ENCODE peak calls at places on chromosomes 16 and 17, in six cellular contexts. E is MM.1S, I is PC-3, C is HCT116, F is neural progenitor cell, P is GM23338. K is an unnamed sample.

GRCh38 chr16:24875466-24875865 is 29.7 kb downstream of the SLC5A11 start:
- DNase-seq in F (no peak), C (no peak), P (no peak), I (no peak), E (no peak), K (no peak)

GRCh38 chr16:27449434-27450188 is 47.6 kb downstream of the IL21R start:
- DNase-seq in F (no peak), P (no peak), C (no peak), E (no peak), I (no peak), K (no peak)

GRCh38 chr17:77282524-77283515 is 142.1 kb downstream of the SEC14L1 start:
- DNase-seq in F (peak), E (no peak), P (no peak), C (no peak), I (peak), K (peak)

GRCh38 chr17:7745748-7746470 is 28.4 kb downstream of the DNAH2 start:
- DNase-seq in F (no peak), I (peak), P (no peak), C (peak), E (no peak), K (peak)

GRCh38 chr16:51971184-51971583 is 575.8 kb downstream of the TOX3 start:
- DNase-seq in F (peak), C (no peak), P (peak), I (no peak), E (no peak), K (peak)

GRCh38 chr16:22420606-22421135 is 46.3 kb upstream of the CDR2 start:
- DNase-seq in E (no peak), F (no peak), C (no peak), I (no peak), P (no peak), K (no peak)

GRCh38 chr16:25151996-25152395 is 40.5 kb downstream of the LCMT1 start:
- DNase-seq in C (peak), F (no peak), I (peak), E (no peak), P (no peak), K (no peak)

GRCh38 chr17:36117505-36118382 is 14.1 kb downstream of the CCL4 start:
- DNase-seq in F (peak), P (no peak), E (no peak), C (no peak), I (no peak), K (no peak)

GRCh38 chr17:6639651-6640535 is 618 bp downstream of the KIAA0753 start:
- DNase-seq in E (peak), P (peak), I (peak), C (no peak), F (peak), K (peak)

GRCh38 chr17:2547176-2547575 is 35.5 kb upstream of the METTL16 start:
- DNase-seq in P (no peak), I (peak), F (no peak), C (no peak), E (no peak), K (peak)

GRCh38 chr17:77489239-77489897 is 348.6 kb downstream of the SEC14L1 start:
- DNase-seq in E (no peak), F (no peak), P (no peak), I (no peak), C (no peak), K (no peak)

GRCh38 chr16:50665128-50665878 is 15.8 kb downstream of the SNX20 start:
- DNase-seq in E (peak), P (peak), F (peak), I (peak), C (peak), K (peak)

GRCh38 chr17:81579821-81580321 is 27.7 kb upstream of the FAAP100 start:
- DNase-seq in F (no peak), I (no peak), P (no peak), C (no peak), E (no peak), K (no peak)

GRCh38 chr16:2170080-2170479 is 14.5 kb downstream of the TRAF7 start:
- DNase-seq in P (no peak), F (no peak), E (no peak), C (no peak), I (no peak), K (no peak)

GRCh38 chr17:59425085-59425901 is 93.8 kb downstream of the YPEL2 start:
- DNase-seq in C (no peak), P (peak), E (peak), I (no peak), F (no peak), K (peak)

GRCh38 chr17:39775075-39775474 is 37.3 kb downstream of the GRB7 start:
- DNase-seq in C (no peak), I (no peak), P (no peak), F (no peak), E (peak), K (no peak)

GRCh38 chr17:43712397-43712796 is 46.2 kb downstream of the SOST start:
- DNase-seq in F (no peak), I (no peak), C (no peak), E (no peak), P (no peak), K (no peak)

GRCh38 chr16:58329147-58329546 is 34.3 kb upstream of the PRSS54 start:
- DNase-seq in I (peak), C (no peak), P (no peak), F (no peak), E (no peak), K (no peak)

GRCh38 chr17:17648762-17649161 is 32.5 kb upstream of the RAI1 start:
- DNase-seq in P (no peak), F (no peak), E (no peak), I (no peak), C (no peak), K (peak)

GRCh38 chr17:48483471-48484131 is 47.2 kb downstream of the HOXB1 start:
- DNase-seq in F (no peak), I (peak), E (peak), P (peak), C (peak), K (peak)

DNA sequence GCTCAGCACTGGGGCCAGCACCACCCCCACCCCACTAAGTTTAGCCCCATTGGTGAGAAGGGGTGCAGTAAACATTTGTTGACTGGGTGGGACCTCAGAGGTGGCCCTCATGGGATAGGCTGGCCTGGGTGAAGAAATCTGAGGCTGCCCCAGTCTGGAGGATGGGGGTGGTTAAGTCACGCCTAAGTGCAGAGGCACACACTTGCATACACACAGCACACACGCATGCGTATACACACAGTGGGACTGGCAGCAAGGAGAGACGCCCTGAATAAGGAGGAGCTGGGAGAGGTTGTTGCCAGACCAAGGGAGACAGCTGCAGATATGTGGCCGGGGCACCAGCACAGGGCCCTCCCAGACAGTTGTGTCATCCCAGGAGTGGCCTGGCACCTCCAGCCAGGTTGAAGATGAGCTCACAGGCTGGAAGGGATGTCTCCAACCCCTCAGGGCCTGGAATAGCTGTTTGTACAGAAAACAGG is 3.0 kb upstream of the BCAR1 start:
- DNase-seq in F (no peak), E (no peak), I (peak), P (peak), C (no peak), K (peak)
- TF ChIP-seq EZH2phosphoT487 in F (no peak), E (no peak), I (no peak), P (no peak), C (no peak), K (no peak)

GRCh38 chr17:73179387-73179786 is 13.5 kb upstream of the COG1 start:
- DNase-seq in I (no peak), F (no peak), P (no peak), E (no peak), C (no peak), K (no peak)

GRCh38 chr17:73172252-73172651 is 7.4 kb downstream of the SSTR2 start:
- DNase-seq in E (no peak), F (no peak), P (no peak), C (no peak), I (no peak), K (no peak)

GRCh38 chr17:73174126-73174525 is 9.3 kb downstream of the SSTR2 start:
- DNase-seq in P (no peak), E (no peak), F (no peak), C (no peak), I (no peak), K (no peak)

GRCh38 chr17:73179878-73180277 is 13.0 kb upstream of the COG1 start:
- DNase-seq in I (no peak), E (no peak), P (no peak), C (no peak), F (no peak), K (no peak)

DNA sequence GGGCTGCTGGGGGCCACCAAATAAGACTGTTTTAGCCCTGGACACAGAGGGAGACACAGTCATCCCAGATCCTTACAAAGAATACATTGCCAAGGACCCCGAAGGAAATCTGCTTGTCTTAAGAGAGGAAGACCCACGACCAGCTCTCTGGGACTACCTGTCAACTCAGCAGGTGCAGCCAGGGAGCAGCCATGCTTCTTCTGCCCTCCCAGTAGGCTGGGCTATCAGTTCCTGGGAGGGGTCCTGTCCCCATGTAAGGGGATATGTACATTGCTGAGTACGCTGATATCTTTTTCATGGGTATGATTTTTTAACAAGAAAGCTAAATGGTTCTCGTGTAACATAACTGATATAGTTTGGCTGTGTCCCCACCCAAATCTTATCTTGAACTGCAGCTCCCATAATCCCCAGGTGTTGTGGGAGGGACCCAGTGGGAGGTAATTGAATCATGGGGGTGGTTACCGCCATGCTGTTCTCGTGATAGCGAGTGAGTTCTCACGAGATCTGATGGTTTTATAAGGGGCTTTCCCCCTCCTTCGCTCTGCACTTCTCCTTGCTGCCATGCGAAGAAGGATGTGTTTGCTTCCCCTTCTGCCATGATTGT is 11.3 kb downstream of the SSTR2 start:
- DNase-seq in E (no peak), P (no peak), I (no peak), C (no peak), F (no peak), K (no peak)
- TF ChIP-seq EZH2 in E (no peak), P (no peak), I (no peak), C (no peak), F (no peak), K (no peak)

DNA sequence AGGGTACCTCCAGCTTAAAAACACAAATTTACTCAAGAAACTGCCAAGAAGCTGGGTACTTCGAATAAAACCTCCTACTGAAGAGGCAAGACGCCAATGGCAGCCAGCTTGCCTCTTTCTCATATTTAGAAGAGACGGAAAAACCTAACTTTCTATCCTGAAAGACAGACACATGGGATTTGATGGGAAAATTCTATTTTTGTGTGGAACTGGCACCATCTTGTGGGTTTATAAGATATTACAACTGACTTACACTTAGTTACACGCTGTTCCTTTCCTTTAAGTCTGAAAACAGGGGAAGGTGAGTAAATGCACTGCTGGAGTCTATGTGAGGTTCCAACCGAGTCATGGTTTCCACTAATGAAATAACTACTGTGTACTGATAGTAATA is 10.3 kb downstream of the ZNF18 start:
- DNase-seq in F (peak), E (no peak), P (peak), C (peak), I (peak), K (peak)
- TF ChIP-seq CTCF in F (peak), E (peak), P (peak), C (peak), I (peak), K (peak)

DNA sequence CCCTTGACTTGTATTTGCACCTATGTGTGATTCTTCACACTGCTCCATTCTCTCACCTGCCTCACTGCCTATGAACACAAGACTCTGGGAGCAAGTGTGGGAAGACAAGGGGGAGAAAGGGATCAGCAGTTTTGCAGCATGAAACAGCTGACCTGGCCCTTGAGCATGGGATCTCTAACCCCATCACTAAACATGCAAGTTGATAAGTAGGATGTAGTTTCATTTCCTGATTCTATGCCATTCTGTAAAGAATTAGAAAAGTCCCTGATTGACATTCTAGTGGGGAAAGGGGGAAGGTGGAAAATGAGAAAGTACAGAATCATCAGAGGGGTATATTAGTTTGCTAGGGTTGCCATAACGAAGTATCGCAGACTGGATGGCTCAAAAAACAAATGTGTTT is 25.3 kb upstream of the MYOCD start:
- DNase-seq in E (no peak), P (no peak), F (no peak), I (no peak), C (no peak), K (no peak)
- TF ChIP-seq EZH2phosphoT487 in E (no peak), P (no peak), F (no peak), I (no peak), C (no peak), K (no peak)

GRCh38 chr17:38575781-38576180 is 30.0 kb downstream of the SRCIN1 start:
- DNase-seq in E (no peak), P (no peak), I (no peak), C (no peak), F (no peak), K (no peak)

GRCh38 chr17:38578641-38579480 is 26.9 kb downstream of the SRCIN1 start:
- DNase-seq in E (no peak), P (no peak), F (peak), I (no peak), C (no peak), K (no peak)

GRCh38 chr17:38577244-38577643 is 28.5 kb downstream of the SRCIN1 start:
- DNase-seq in F (no peak), P (no peak), C (no peak), E (no peak), I (no peak), K (no peak)

GRCh38 chr17:38578229-38578628 is 27.5 kb downstream of the SRCIN1 start:
- DNase-seq in P (peak), C (no peak), E (no peak), I (no peak), F (peak), K (no peak)

DNA sequence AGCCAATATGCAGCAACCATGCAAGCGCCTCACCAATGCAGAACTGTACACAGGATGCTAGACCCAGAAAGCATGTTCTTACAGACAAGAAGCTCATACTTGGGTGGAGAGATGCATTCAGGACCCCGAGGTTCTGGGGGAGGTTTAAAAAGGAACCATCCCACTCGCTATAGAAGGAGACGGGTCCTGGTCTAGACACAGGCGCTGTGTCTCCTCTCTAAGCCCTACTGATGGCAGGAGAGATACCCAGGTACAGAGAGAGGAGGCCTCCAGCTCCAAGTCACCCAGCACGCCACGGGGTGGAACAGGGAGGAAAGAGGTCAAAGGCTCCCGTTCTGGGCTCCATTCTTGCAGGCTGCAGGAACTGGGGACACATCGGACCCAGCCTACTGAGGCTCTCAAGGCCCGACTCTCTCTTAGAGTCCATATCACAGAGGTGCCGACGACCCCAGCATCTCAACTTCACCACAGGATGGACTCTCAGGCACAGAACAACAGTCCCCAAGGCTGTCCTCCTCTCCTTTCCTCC is 28.0 kb downstream of the SRCIN1 start:
- DNase-seq in E (no peak), P (no peak), I (no peak), C (no peak), F (no peak), K (no peak)
- TF ChIP-seq EZH2 in E (no peak), P (peak), I (no peak), C (no peak), F (no peak), K (no peak)

DNA sequence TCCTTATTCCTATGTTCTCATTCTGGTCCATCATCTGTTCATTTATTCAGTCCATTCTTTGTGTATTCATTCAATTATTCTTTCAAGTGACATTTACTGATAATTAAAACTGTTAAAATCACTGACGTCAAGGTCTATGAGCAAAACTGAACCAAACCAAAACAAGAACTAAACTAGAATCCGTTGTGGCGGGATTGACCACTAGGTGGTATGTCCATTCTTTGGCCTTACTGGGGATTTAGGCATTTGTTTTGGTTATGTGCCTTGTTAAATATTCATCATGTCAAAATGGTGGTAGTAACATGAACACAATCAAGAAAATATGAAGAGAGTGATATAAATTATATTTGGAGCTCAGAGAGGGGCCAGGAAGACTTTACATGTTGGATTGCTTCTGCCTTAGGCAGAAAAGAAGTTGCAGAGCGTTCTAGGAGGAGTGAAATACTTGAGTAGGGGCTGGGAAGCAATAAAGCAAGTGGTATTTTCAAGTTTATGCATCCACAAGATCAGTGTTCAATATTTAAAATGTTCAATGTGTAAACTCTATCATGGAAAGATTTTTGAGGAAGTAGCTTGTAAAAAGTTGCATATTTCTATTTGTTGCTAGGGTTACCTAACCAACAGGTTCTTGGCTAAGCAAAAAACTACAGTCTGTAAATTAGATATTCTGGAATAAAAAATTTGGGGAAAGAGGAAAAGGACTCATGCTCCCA is 129.0 kb downstream of the CDH13 start:
- DNase-seq in E (no peak), P (peak), F (peak), I (no peak), C (no peak), K (no peak)
- TF ChIP-seq CTCF in E (no peak), P (peak), F (peak), I (peak), C (no peak), K (no peak)

GRCh38 chr17:72646176-72646575 is 446.3 kb downstream of the SLC39A11 start:
- DNase-seq in F (no peak), C (no peak), I (peak), P (no peak), E (no peak), K (no peak)

GRCh38 chr17:72642720-72643119 is 449.8 kb downstream of the SLC39A11 start:
- DNase-seq in C (no peak), F (no peak), E (no peak), I (no peak), P (no peak), K (no peak)

GRCh38 chr17:72644481-72644880 is 448.0 kb downstream of the SLC39A11 start:
- DNase-seq in P (no peak), E (no peak), I (no peak), F (no peak), C (no peak), K (no peak)

GRCh38 chr17:72640415-72641165 is 451.9 kb downstream of the SLC39A11 start:
- DNase-seq in C (no peak), F (no peak), E (no peak), I (peak), P (peak), K (no peak)

GRCh38 chr17:72643575-72644216 is 448.8 kb downstream of the SLC39A11 start:
- DNase-seq in E (no peak), F (no peak), I (no peak), P (no peak), C (no peak), K (no peak)
- TF ChIP-seq EZH2phosphoT487 in E (no peak), F (no peak), I (no peak), P (no peak), C (no peak), K (no peak)

GRCh38 chr17:49971199-49971847 is 2.3 kb downstream of the DLX4 start:
- DNase-seq in F (no peak), I (no peak), P (peak), E (no peak), C (no peak), K (no peak)

GRCh38 chr17:49971848-49972485 is 3.0 kb downstream of the DLX4 start:
- DNase-seq in C (no peak), I (no peak), F (peak), E (no peak), P (peak), K (peak)

GRCh38 chr17:49973271-49973615 is 4.3 kb downstream of the DLX4 start:
- DNase-seq in F (no peak), C (no peak), I (no peak), P (no peak), E (no peak), K (no peak)

GRCh38 chr17:49970498-49970897 is 1.5 kb downstream of the DLX4 start:
- DNase-seq in E (no peak), P (no peak), C (no peak), I (no peak), F (no peak), K (no peak)

GRCh38 chr17:49972486-49973270 is 3.7 kb downstream of the DLX4 start:
- DNase-seq in P (peak), E (no peak), C (no peak), F (peak), I (no peak), K (no peak)
- TF ChIP-seq EZH2 in P (peak), E (no peak), C (no peak), F (peak), I (no peak), K (peak)